ENCODE peak calls at places on chromosomes 16 and 17, in eight cellular contexts. T is HCT116, H is lower leg skin, A is OCI-LY7, O is esophagus squamous epithelium, R is stomach, G is nephron progenitor cell, M is cardiac muscle cell. Y is an unnamed sample.

GRCh38 chr17:16377804-16378400 is 3.0 kb upstream of the UBB start:
- DNase-seq in T (no peak), H (peak), A (no peak), O (no peak), R (no peak), G (no peak), M (peak), Y (no peak)

GRCh38 chr17:32275060-32276042 is 9.7 kb downstream of the RHBDL3 start:
- DNase-seq in T (peak), H (no peak), A (no peak), O (no peak), R (no peak), G (peak), M (peak), Y (no peak)

GRCh38 chr17:13030459-13031305 is 12.9 kb upstream of the ELAC2 start:
- DNase-seq in T (no peak), H (no peak), A (peak), O (no peak), R (no peak), G (peak), M (peak), Y (peak)

GRCh38 chr16:1494129-1494640 is 1.0 kb downstream of the TELO2 start:
- DNase-seq in T (no peak), H (no peak), A (peak), O (no peak), R (peak), G (peak), M (peak), Y (peak)

GRCh38 chr17:51322390-51323029 is 62.2 kb downstream of the UTP18 start:
- DNase-seq in T (peak), H (no peak), A (peak), O (no peak), R (no peak), G (no peak), M (peak), Y (no peak)

GRCh38 chr17:18974407-18975149 is 22.6 kb downstream of the SLC5A10 start:
- DNase-seq in T (no peak), H (no peak), A (no peak), O (no peak), R (no peak), G (no peak), M (no peak), Y (no peak)

GRCh38 chr17:30378191-30378796 is 433 bp upstream of the CPD start:
- DNase-seq in T (no peak), H (no peak), A (peak), O (no peak), R (peak), G (peak), M (peak), Y (peak)

GRCh38 chr17:15930426-15930825 is 14.5 kb upstream of the ADORA2B start:
- DNase-seq in T (no peak), H (no peak), A (no peak), O (no peak), R (no peak), G (no peak), M (no peak), Y (no peak)

GRCh38 chr17:72590882-72591499 is 470.2 kb downstream of the SOX9 start:
- DNase-seq in T (no peak), H (no peak), A (no peak), O (no peak), R (no peak), G (no peak), M (no peak), Y (no peak)

GRCh38 chr16:13994239-13995106 is 74.5 kb downstream of the ERCC4 start:
- DNase-seq in T (no peak), H (no peak), A (no peak), O (no peak), R (no peak), G (no peak), M (no peak), Y (no peak)

GRCh38 chr17:3512512-3513171 is 36.8 kb downstream of the ASPA start:
- DNase-seq in T (no peak), H (peak), A (no peak), O (no peak), R (peak), G (peak), M (peak), Y (no peak)

GRCh38 chr17:15966183-15966878 is 21.4 kb downstream of the ADORA2B start:
- DNase-seq in T (no peak), H (no peak), A (no peak), O (no peak), R (peak), G (no peak), M (no peak), Y (peak)

GRCh38 chr17:70295732-70296131 is 126.4 kb downstream of the KCNJ2 start:
- DNase-seq in T (no peak), H (peak), A (no peak), O (no peak), R (no peak), G (no peak), M (no peak), Y (no peak)

GRCh38 chr17:67488768-67489167 is 111.7 kb downstream of the PITPNC1 start:
- DNase-seq in T (no peak), H (no peak), A (no peak), O (no peak), R (no peak), G (no peak), M (no peak), Y (no peak)

GRCh38 chr17:17445925-17446665 is 30.7 kb upstream of the MED9 start:
- DNase-seq in T (peak), H (peak), A (no peak), O (no peak), R (peak), G (no peak), M (peak), Y (no peak)

GRCh38 chr17:63433746-63434591 is 12.1 kb downstream of the CYB561 start:
- DNase-seq in T (no peak), H (peak), A (no peak), O (no peak), R (peak), G (no peak), M (peak), Y (no peak)

GRCh38 chr17:50909765-50910661 is 43.9 kb upstream of the TOB1 start:
- DNase-seq in T (no peak), H (no peak), A (no peak), O (no peak), R (no peak), G (no peak), M (no peak), Y (no peak)

GRCh38 chr17:70767102-70767701 is 597.9 kb downstream of the KCNJ2 start:
- DNase-seq in T (peak), H (no peak), A (peak), O (no peak), R (no peak), G (peak), M (peak), Y (peak)

GRCh38 chr16:75206749-75207451 is at the start of gene CTRB2:
- DNase-seq in T (no peak), H (no peak), A (no peak), O (no peak), R (no peak), G (no peak), M (no peak), Y (no peak)

GRCh38 chr17:48215583-48216139 is 108.1 kb downstream of the SNX11 start:
- DNase-seq in T (peak), H (no peak), A (no peak), O (no peak), R (no peak), G (peak), M (peak), Y (peak)

GRCh38 chr16:54286330-54287017 is at the start of gene IRX3:
- DNase-seq in T (peak), H (peak), A (no peak), O (no peak), R (peak), G (peak), M (peak), Y (peak)

GRCh38 chr17:81804559-81805399 is 829 bp downstream of the GCGR start:
- DNase-seq in T (no peak), H (no peak), A (no peak), O (no peak), R (no peak), G (peak), M (no peak), Y (no peak)

GRCh38 chr16:27108051-27108770 is 41.5 kb downstream of the C16orf82 start:
- DNase-seq in T (no peak), H (no peak), A (no peak), O (no peak), R (no peak), G (no peak), M (no peak), Y (no peak)

GRCh38 chr16:84038491-84038890 is 4.1 kb downstream of the SLC38A8 start:
- DNase-seq in T (no peak), H (no peak), A (no peak), O (no peak), R (no peak), G (no peak), M (no peak), Y (no peak)

GRCh38 chr16:72530434-72530833 is 358.5 kb upstream of the PMFBP1 start:
- DNase-seq in T (peak), H (no peak), A (no peak), O (no peak), R (no peak), G (no peak), M (peak), Y (no peak)

GRCh38 chr16:89013692-89014455 is 36.9 kb upstream of the CBFA2T3 start:
- DNase-seq in T (no peak), H (no peak), A (no peak), O (no peak), R (no peak), G (no peak), M (no peak), Y (no peak)

GRCh38 chr17:80051681-80052080 is 15.2 kb downstream of the CCDC40 start:
- DNase-seq in T (no peak), H (no peak), A (no peak), O (no peak), R (no peak), G (no peak), M (no peak), Y (no peak)

GRCh38 chr17:45936610-45937009 is 42.3 kb downstream of the MAPT start:
- DNase-seq in T (no peak), H (no peak), A (no peak), O (no peak), R (no peak), G (no peak), M (no peak), Y (no peak)

DNA sequence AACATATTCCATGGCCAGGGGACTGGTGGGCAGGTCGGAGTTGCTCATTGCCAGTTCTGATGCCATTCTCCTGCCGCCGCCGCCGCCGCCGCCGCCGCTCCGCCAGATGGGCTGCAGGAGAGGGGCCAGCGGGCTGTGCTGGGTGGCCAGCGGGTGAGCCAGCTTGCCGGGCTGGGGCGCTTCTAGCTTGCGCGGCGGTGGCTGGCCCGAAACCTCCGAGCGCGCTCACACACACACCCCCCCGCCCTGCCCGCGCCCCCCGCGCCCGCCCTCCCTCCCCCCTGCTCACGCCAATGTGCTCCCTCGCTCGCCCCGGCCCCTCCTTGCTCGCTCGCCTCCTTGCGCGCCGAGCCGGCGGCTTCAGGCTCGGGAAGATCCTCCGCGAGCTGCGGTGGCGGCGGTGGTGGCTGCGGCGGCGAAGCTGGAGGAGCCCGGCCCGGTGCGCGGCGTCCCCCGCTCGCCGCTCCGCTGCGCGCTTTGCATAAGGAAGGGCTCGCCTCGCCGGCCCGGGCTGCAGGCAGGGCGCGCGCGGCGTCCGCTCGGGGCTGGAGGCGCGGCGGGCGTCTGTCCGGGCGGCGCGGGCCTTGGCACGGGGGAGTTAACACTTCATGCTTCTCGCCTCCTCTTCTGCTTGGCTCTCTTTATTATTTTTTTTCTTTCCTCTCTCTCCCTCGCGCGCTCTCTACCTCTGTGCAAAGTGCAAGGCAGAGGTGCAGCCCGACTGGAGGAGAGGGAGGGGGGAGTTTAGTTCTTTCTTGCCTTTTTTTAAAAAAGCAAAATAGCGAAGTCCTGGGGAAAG is 501 bp downstream of the MAF start:
- DNase-seq in T (no peak), H (no peak), A (peak), O (no peak), R (peak), G (peak), M (peak), Y (peak)
- TF ChIP-seq CTCF in T (no peak), H (no peak), A (no peak), O (no peak), R (no peak), G (no peak), M (no peak), Y (no peak)

DNA sequence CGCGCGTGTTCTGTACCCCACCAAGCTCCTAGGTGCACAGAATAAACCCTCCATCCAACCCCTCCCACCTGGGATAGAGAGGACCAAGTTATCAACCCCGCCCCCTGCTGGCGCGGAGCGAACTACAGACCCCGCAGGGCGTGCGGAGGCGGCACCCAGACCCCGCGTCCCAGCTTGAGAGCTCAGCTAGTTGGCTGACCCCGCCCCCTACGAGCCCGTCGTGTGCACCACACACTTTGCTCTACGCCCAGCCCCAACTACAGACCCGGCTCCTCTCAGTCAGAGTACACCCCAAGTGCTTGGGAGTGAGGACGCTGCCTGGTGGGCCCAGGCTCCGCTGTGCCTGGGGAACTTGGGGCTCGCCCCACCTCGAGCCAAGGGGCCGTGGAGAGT is 1.5 kb downstream of the GRIN2A start:
- DNase-seq in T (no peak), H (no peak), A (peak), O (no peak), R (no peak), G (peak), M (peak), Y (peak)
- TF ChIP-seq CTCF in T (peak), H (no peak), A (peak), O (peak), R (no peak), G (peak), M (peak), Y (peak)

DNA sequence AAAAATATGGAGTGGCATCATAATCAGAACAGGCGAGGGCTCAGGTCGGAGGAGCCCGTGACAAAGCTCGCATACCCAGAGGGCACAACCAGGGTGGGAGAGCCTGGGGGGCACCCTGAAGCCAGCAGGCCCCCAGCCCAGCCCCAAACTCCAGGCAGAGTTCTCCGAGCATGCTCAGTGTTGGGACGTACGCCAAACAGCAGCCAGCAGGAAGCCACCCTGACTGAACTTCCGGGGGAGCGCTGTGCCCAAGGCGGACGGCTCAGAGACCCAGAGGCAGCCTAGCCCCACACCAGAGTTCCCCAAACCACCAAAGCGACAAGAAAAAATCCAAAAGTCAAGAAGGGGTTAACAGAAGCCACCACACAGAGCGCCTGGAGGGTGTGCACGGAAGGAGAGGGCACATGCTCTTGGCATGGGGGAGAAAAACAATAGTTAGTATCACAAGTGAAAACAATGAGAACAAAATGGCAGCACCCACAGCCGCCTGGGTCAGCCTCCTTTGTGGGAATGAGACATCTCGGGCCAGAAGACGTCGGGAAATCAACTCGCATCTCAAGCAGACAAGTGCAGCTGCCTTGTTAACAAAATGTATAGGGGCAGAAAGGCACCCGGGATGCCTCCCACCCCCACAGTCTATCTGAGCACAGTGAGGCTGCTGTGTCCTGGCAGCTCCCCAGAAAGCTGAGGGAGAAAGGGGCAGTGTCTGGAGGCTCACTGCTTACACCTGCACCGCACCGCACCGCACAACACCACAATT is 11.9 kb downstream of the EXOC7 start:
- DNase-seq in T (no peak), H (peak), A (no peak), O (no peak), R (no peak), G (no peak), M (no peak), Y (no peak)
- TF ChIP-seq CTCF in T (no peak), H (no peak), A (no peak), O (no peak), R (no peak), G (no peak), M (no peak), Y (no peak)

DNA sequence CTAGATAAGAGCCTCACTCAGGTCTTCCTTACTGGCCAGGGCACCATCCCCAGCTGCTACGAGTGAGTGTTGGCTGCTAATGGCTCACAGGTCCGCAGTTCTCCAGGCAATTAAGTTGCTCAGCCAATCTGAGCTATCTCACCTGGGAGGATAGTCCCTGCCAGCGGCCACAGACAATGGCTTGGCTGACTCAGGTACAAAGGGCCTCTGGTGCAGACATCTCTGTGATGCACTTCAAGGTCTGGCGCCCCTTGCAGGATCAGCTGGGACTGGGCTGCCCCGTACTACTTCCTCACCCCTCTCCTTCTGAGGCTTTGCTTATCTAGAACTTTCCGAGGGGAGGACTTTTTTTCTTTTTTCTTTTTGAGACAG is 49.2 kb upstream of the EMP2 start:
- DNase-seq in T (no peak), H (no peak), A (no peak), O (no peak), R (no peak), G (no peak), M (no peak), Y (no peak)
- TF ChIP-seq CTCF in T (no peak), H (no peak), A (no peak), O (no peak), R (no peak), G (no peak), M (no peak), Y (no peak)

DNA sequence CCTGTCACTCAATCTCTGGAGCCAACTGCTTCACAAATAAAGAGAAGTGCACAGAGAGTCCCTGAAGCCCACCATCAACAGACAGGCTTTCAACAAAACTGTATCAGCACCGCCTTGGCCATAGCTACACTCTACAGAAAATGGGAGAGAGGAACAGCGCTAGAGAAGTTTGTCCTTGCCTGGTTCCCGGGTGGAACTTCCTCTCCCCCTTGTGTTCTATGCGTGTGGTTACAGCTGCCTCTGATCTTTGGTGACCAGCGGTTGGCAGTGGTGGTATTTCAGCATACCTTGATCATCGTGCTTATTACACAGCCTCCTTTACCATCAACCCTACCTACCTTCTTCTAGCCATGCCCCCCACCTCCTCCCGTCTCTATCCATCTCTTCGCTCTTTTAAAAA is 91.4 kb upstream of the CCL2 start:
- DNase-seq in T (no peak), H (no peak), A (no peak), O (no peak), R (no peak), G (no peak), M (peak), Y (peak)
- TF ChIP-seq CTCF in T (no peak), H (no peak), A (peak), O (peak), R (peak), G (peak), M (peak), Y (peak)

GRCh38 chr16:30464078-30464477 is 8.5 kb upstream of the ITGAL start:
- DNase-seq in T (no peak), H (no peak), A (no peak), O (no peak), R (no peak), G (no peak), M (no peak), Y (no peak)
- TF ChIP-seq CTCF in T (no peak), H (no peak), A (no peak), O (no peak), R (no peak), G (no peak), M (no peak), Y (no peak)

DNA sequence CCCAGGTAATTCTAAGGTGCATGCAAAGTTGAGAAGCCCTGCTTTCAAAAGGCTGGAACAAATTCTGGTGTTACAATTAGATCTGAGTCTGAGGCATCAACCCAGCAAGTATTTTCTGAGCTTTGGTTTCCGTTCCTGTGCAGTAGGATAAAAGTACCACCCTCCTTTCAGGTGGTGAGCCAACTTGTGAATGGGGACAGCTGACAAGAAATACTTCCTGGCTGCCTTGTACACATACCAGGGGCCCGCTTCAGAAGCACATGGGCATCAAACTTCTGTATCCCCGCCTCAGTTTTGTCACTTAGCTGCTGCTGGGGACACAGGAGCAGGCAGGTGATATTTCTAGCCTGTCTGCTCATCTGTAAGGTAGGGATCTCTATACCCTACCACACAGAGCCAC is 252.2 kb downstream of the CPPED1 start:
- DNase-seq in T (no peak), H (no peak), A (peak), O (no peak), R (no peak), G (no peak), M (no peak), Y (no peak)
- TF ChIP-seq CTCF in T (no peak), H (no peak), A (no peak), O (no peak), R (no peak), G (no peak), M (no peak), Y (no peak)

DNA sequence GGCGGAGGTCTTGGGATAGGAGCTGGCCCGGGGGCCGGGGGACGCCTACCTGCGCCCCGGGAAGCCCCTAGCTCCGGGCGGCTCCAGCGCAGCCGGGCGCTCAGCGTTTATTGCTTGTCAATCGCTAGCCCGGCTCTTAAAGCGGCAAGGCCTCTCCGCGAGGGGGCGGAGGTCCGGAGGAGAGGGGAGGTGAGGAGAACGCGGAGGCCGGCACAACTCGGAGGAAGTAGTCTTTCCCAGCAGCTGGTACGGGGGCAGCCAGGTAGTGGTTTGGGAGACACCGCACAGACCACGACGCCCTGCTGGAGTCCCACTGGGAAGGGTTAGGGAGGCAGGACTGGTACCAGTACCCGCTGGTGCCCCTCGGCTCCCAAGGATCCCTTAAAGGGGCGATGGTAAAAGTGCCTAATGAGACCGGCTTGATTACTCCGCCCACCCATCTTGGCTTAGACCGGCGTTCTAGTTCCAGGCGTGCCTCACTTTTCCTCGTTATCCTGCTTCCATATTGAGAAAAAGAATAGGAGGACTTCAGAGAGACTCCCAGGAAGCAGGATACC is at the start of gene MPP2:
- DNase-seq in T (peak), H (no peak), A (peak), O (no peak), R (peak), G (peak), M (peak), Y (peak)
- TF ChIP-seq CTCF in T (no peak), H (no peak), A (no peak), O (peak), R (peak), G (no peak), M (peak), Y (no peak)

Y was measured in endothelial cell.